ENCODE peak calls at places on chromosome 13, in eight cellular contexts. B is NCI-H1105, G is activated gamma-delta T cell, I is endothelial cell of umbilical vein, U is SW480, A is WTC11, T is AG04450, C is NB4. Y is an unnamed sample.

GRCh38 chr13:113192902-113193301 is 15.6 kb downstream of the PCID2 start:
- DNase-seq in T (no peak), B (no peak), C (peak; percentile 40), U (no peak), G (no peak), A (no peak), I (no peak), Y (no peak)

GRCh38 chr13:102972191-102972590 is 94.0 kb downstream of the SLC10A2 start:
- DNase-seq in B (no peak), I (no peak), G (no peak), U (no peak), T (no peak), C (no peak), A (no peak), Y (no peak)

GRCh38 chr13:25169951-25170553 is 2.0 kb downstream of the AMER2 start:
- DNase-seq in C (no peak), G (peak; percentile 7), U (no peak), A (no peak), B (no peak), I (no peak), T (no peak), Y (no peak)

GRCh38 chr13:27006519-27007161 is 165.0 kb downstream of the USP12 start:
- DNase-seq in C (peak; percentile 45), B (peak; percentile 71), T (no peak), A (peak; percentile 42), G (no peak), I (no peak), U (peak; percentile 26), Y (peak; percentile 92)

GRCh38 chr13:100954430-100955361 is 280.1 kb upstream of the TMTC4 start:
- DNase-seq in U (no peak), G (no peak), B (peak; percentile 7), C (no peak), I (no peak), T (no peak), A (no peak), Y (peak; percentile 23)

GRCh38 chr13:109345433-109345941 is 440.9 kb downstream of the IRS2 start:
- DNase-seq in T (no peak), A (no peak), B (no peak), U (no peak), C (no peak), I (peak; percentile 78), G (no peak), Y (no peak)

GRCh38 chr13:47175172-47175806 is 278.4 kb upstream of the HTR2A start:
- DNase-seq in U (peak; percentile 7), I (no peak), C (peak; percentile 56), T (peak; percentile 74), G (no peak), B (no peak), A (no peak), Y (no peak)

GRCh38 chr13:103815619-103816018 is 749.4 kb upstream of the SLC10A2 start:
- DNase-seq in B (no peak), A (no peak), G (no peak), I (no peak), T (no peak), U (no peak), C (no peak), Y (no peak)

GRCh38 chr13:44471686-44472085 is 98.1 kb downstream of the SERP2 start:
- DNase-seq in A (no peak), B (no peak), I (peak; percentile 45), T (no peak), G (no peak), U (no peak), C (no peak), Y (no peak)

GRCh38 chr13:44276061-44276460 is 97.6 kb upstream of the SERP2 start:
- DNase-seq in A (no peak), G (no peak), U (no peak), I (no peak), T (no peak), C (no peak), B (no peak), Y (no peak)

GRCh38 chr13:32837307-32837972 is 178.8 kb upstream of the KL start:
- DNase-seq in G (no peak), U (no peak), I (no peak), C (no peak), A (no peak), T (no peak), B (no peak), Y (no peak)

GRCh38 chr13:99777873-99778272 is 193.7 kb downstream of the ZIC5 start:
- DNase-seq in B (no peak), T (no peak), G (no peak), A (no peak), U (no peak), C (no peak), I (no peak), Y (no peak)

GRCh38 chr13:48424212-48424611 is 11.3 kb upstream of the LPAR6 start:
- DNase-seq in I (no peak), B (no peak), A (no peak), T (no peak), G (no peak), U (no peak), C (no peak), Y (no peak)

GRCh38 chr13:76214001-76214400 is 577.9 kb downstream of the LMO7 start:
- DNase-seq in T (no peak), C (no peak), A (no peak), I (no peak), B (no peak), G (no peak), U (no peak), Y (no peak)

GRCh38 chr13:50760751-50761150 is 82.7 kb downstream of the DLEU7 start:
- DNase-seq in A (no peak), U (no peak), T (no peak), I (no peak), B (no peak), G (no peak), C (no peak), Y (no peak)

GRCh38 chr13:50075619-50076097 is 60.4 kb downstream of the KCNRG start:
- DNase-seq in A (no peak), C (no peak), G (no peak), U (no peak), B (no peak), T (no peak), I (peak; percentile 47), Y (no peak)

GRCh38 chr13:44904982-44905381 is 84.3 kb downstream of the NUFIP1 start:
- DNase-seq in G (no peak), B (no peak), U (no peak), C (no peak), A (no peak), T (peak; percentile 90), I (peak; percentile 65), Y (no peak)

GRCh38 chr13:106680796-106681482 is 113.0 kb upstream of the ARGLU1 start:
- DNase-seq in T (no peak), I (peak; percentile 81), B (no peak), C (peak; percentile 39), G (no peak), A (peak; percentile 70), U (no peak), Y (no peak)

GRCh38 chr13:114053026-114053425 is 79.2 kb upstream of the C13orf46 start:
- DNase-seq in C (peak; percentile 96), I (no peak), B (no peak), A (no peak), G (no peak), U (no peak), T (peak; percentile 37), Y (no peak)

GRCh38 chr13:19991531-19991930 is 33.0 kb downstream of the ZMYM2 start:
- DNase-seq in G (no peak), U (no peak), B (no peak), T (no peak), I (no peak), C (no peak), A (no peak), Y (no peak)

GRCh38 chr13:101730420-101731000 is 278.0 kb downstream of the ITGBL1 start:
- DNase-seq in I (no peak), U (no peak), C (no peak), G (no peak), A (no peak), T (no peak), B (no peak), Y (no peak)

GRCh38 chr13:60454425-60454824 is 57.4 kb downstream of the TDRD3 start:
- DNase-seq in C (no peak), I (no peak), A (no peak), G (no peak), U (no peak), B (no peak), T (no peak), Y (no peak)

GRCh38 chr13:99040536-99041141 is 62.8 kb upstream of the DOCK9 start:
- DNase-seq in U (no peak), I (no peak), C (no peak), G (no peak), T (no peak), B (no peak), A (no peak), Y (no peak)

GRCh38 chr13:100842136-100842535 is 167.5 kb upstream of the TMTC4 start:
- DNase-seq in T (no peak), C (no peak), G (no peak), I (no peak), A (no peak), B (no peak), U (no peak), Y (no peak)

GRCh38 chr13:109844396-109844795 is 58.0 kb upstream of the IRS2 start:
- DNase-seq in A (no peak), C (no peak), G (no peak), U (no peak), I (no peak), B (no peak), T (peak; percentile 21), Y (peak; percentile 9)

GRCh38 chr13:77521595-77522367 is 13.7 kb upstream of the SCEL start:
- DNase-seq in B (no peak), G (no peak), U (peak; percentile 8), C (no peak), I (peak; percentile 58), A (peak; percentile 33), T (no peak), Y (no peak)

GRCh38 chr13:111372651-111373425 is 52.4 kb downstream of the TEX29 start:
- DNase-seq in C (peak; percentile 23), A (no peak), U (no peak), B (no peak), T (no peak), G (no peak), I (no peak), Y (no peak)

GRCh38 chr13:113607056-113607455 is 22.5 kb downstream of the TFDP1 start:
- DNase-seq in U (no peak), T (no peak), I (no peak), C (no peak), B (no peak), G (no peak), A (no peak), Y (no peak)

GRCh38 chr13:30529085-30529815 is 63.5 kb upstream of the HMGB1 start:
- DNase-seq in U (no peak), C (no peak), G (no peak), I (no peak), T (no peak), A (no peak), B (no peak), Y (no peak)

GRCh38 chr13:96821381-96821780 is 172.9 kb downstream of the OXGR1 start:
- DNase-seq in I (no peak), A (no peak), T (no peak), G (no peak), U (no peak), C (no peak), B (no peak), Y (no peak)

GRCh38 chr13:48125794-48126228 is 30.9 kb upstream of the MED4 start:
- DNase-seq in C (no peak), B (no peak), A (no peak), U (no peak), G (no peak), I (peak; percentile 92), T (no peak), Y (no peak)

GRCh38 chr13:100229603-100230002 is 140.7 kb downstream of the PCCA start:
- DNase-seq in A (no peak), T (no peak), C (no peak), I (no peak), U (no peak), B (no peak), G (no peak), Y (no peak)

GRCh38 chr13:113495494-113496251 is 5.2 kb upstream of the DCUN1D2 start:
- DNase-seq in U (no peak), B (no peak), G (no peak), C (no peak), T (no peak), A (peak; percentile 34), I (peak; percentile 24), Y (no peak)

GRCh38 chr13:106103779-106104178 is 431.7 kb downstream of the EFNB2 start:
- DNase-seq in I (no peak), B (no peak), C (peak; percentile 8), A (no peak), T (no peak), U (peak; percentile 48), G (no peak), Y (no peak)

Y was measured in NCI-H524 treated with DMSO at 0.1 percent for 48 hours.